ENCODE peak calls at places on chromosome 9, in five cellular contexts. H is K562, A is HepG2, F is GM12878, X is SK-N-SH. R is an unnamed sample.

GRCh38 chr9:135586601-135587109 is 25.1 kb downstream of the PAEP start:
- DNase-seq in F (no peak), X (no peak), A (no peak), H (no peak), R (no peak)

GRCh38 chr9:89339807-89340206 is 21.5 kb downstream of the SECISBP2 start:
- DNase-seq in A (no peak), H (no peak), F (peak; percentile 65), X (no peak), R (no peak)

GRCh38 chr9:136926154-136926704 is 18.3 kb downstream of the FBXW5 start:
- DNase-seq in A (no peak), F (no peak), H (no peak), X (no peak), R (no peak)

GRCh38 chr9:73683862-73684591 is 532.4 kb downstream of the ANXA1 start:
- DNase-seq in F (no peak), A (peak; percentile 55), H (peak; percentile 21), X (peak; percentile 1), R (no peak)

GRCh38 chr9:26779072-26779471 is 113.5 kb downstream of the CAAP1 start:
- DNase-seq in A (peak; percentile 2), H (no peak), X (no peak), F (no peak), R (peak; percentile 5)

GRCh38 chr9:131969469-131969989 is 110.1 kb downstream of the MED27 start:
- DNase-seq in X (peak; percentile 76), A (no peak), F (no peak), H (no peak), R (no peak)

GRCh38 chr9:36485647-36486453 is 85.8 kb upstream of the RNF38 start:
- DNase-seq in X (peak; percentile 34), F (no peak), H (peak; percentile 5), A (no peak), R (peak; percentile 17)

GRCh38 chr9:37559125-37559524 is 17.1 kb downstream of the FBXO10 start:
- DNase-seq in H (no peak), X (no peak), F (no peak), A (no peak), R (no peak)

GRCh38 chr9:127928232-127929043 is 2.1 kb downstream of the PIP5KL1 start:
- DNase-seq in A (no peak), F (no peak), X (no peak), H (peak; percentile 42), R (no peak)

GRCh38 chr9:127930298-127931091 is at the start of gene PIP5KL1:
- DNase-seq in F (no peak), H (peak; percentile 93), A (peak; percentile 67), X (peak; percentile 98), R (peak; percentile 82)

GRCh38 chr9:127934248-127934647 is 3.4 kb downstream of the DPM2 start:
- DNase-seq in X (no peak), F (no peak), A (no peak), H (no peak), R (no peak)

GRCh38 chr9:127929044-127929979 is 1.3 kb downstream of the PIP5KL1 start:
- DNase-seq in F (no peak), X (no peak), A (no peak), H (no peak), R (no peak)

GRCh38 chr9:127931092-127931881 is 710 bp upstream of the PIP5KL1 start:
- DNase-seq in A (peak; percentile 50), X (peak; percentile 72), F (no peak), H (peak; percentile 72), R (peak; percentile 74)
- TF ChIP-seq MXI1 in A (no peak), X (no peak), F (peak; percentile 37), H (no peak), R (peak; percentile 49)

GRCh38 chr9:101582593-101582992 is 12.2 kb downstream of the PPP3R2 start:
- DNase-seq in F (no peak), H (no peak), X (no peak), A (no peak), R (peak; percentile 90)
- TF ChIP-seq MXI1 in F (no peak), H (no peak), X (no peak), A (no peak), R (no peak)

DNA sequence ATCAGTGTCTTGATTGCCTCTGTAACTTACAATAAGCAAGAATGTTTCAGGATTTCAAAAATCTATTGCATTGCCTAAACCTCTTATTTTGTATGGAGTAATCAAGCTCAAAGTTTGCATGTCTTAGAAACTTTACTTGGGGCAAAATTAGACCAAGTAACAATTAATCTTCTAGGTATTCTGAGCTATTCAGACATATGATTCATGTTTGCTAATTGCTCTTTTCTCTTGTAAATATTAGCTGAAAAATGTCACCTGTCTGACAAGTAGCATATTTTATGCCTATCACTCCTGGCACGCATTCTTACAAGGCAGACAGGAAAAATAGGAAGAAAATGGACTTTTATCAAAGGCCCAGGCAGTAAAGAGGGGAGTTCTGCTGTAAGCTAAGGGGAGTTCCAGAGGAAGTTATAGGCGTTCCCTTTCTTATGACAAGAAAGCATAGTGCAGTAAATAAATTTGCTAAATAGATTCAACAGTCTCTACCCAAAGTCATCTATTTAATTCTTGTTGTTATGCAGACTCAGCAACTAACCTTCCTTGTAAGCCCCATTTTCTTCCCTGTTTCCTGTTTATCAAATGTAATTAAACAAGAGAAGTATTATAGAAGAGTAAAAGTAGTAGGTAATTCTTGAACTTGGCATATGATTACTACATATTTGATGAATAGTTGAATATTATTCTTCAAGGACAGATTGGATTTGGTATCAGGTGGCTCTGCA is 21.1 kb downstream of the PDCD1LG2 start:
- DNase-seq in H (no peak), F (no peak), A (no peak), X (no peak), R (no peak)
- TF ChIP-seq MXI1 in H (no peak), F (no peak), A (no peak), X (no peak), R (no peak)

GRCh38 chr9:133050781-133051180 is 11.0 kb upstream of the CEL start:
- DNase-seq in F (no peak), H (no peak), X (no peak), A (no peak), R (no peak)
- TF ChIP-seq MXI1 in F (no peak), H (no peak), X (no peak), A (no peak), R (no peak)

GRCh38 chr9:95277509-95277908 is 40.0 kb downstream of the FANCC start:
- DNase-seq in X (no peak), H (no peak), F (no peak), A (no peak), R (no peak)
- TF ChIP-seq MXI1 in X (no peak), H (no peak), F (no peak), A (no peak), R (no peak)

GRCh38 chr9:125397736-125398135 is 136.1 kb downstream of the GAPVD1 start:
- DNase-seq in A (no peak), H (no peak), X (no peak), F (no peak), R (no peak)
- TF ChIP-seq MXI1 in A (no peak), H (no peak), X (no peak), F (no peak), R (no peak)

DNA sequence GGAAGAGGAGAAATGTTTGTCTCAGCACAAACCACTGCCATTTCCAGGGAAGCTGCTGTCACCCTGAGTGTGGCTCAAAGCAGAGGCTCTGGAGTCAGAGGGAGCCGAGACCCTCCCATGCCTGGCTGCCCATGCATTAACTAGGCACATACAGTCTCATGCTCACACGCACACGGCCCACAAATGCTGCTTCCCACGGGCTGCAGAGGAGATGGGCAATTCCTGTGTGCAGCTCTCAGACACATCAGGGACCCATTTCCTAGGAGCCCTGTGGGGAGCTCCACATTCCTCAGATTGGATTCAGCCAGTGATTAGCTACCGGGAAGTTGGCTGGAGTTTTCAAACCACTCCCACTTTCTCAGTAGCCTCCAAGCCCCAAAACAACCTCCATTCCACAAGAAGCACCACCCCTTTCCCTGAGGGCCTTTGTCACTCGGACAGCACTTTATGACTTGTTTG is 9.1 kb upstream of the PTGES start:
- DNase-seq in F (no peak), A (no peak), X (no peak), H (no peak), R (peak; percentile 83)
- TF ChIP-seq MXI1 in F (no peak), A (no peak), X (no peak), H (no peak), R (no peak)

GRCh38 chr9:123482295-123482970 is 126.4 kb downstream of the CRB2 start:
- DNase-seq in X (no peak), H (no peak), A (peak; percentile 31), F (no peak), R (no peak)
- TF ChIP-seq MXI1 in X (no peak), H (no peak), A (no peak), F (no peak), R (no peak)

GRCh38 chr9:110999379-110999778 is 38.9 kb downstream of the LPAR1 start:
- DNase-seq in F (no peak), A (no peak), X (no peak), H (no peak), R (no peak)
- TF ChIP-seq MXI1 in F (no peak), A (no peak), X (no peak), H (no peak), R (no peak)

GRCh38 chr9:90996154-90996788 is 194.7 kb downstream of the SYK start:
- DNase-seq in A (no peak), F (no peak), X (no peak), H (no peak), R (no peak)
- TF ChIP-seq MXI1 in A (no peak), F (no peak), X (no peak), H (no peak), R (no peak)